ENCODE peak calls at places on chromosomes 5 and 9, in eight cellular contexts. One of them, this sample, is unnamed.

GRCh38 chr9:93111371-93112115 is 15.5 kb downstream of the CARD19 start:
- DNase-seq in SK-N-SH: no peak
- DNase-seq in GM12878: no peak
- DNase-seq in GM23338: no peak
- DNase-seq in HL-60: peak; percentile 93
- DNase-seq in A549: no peak
- DNase-seq in HepG2: peak; percentile 39
- DNase-seq in HCT116: no peak
- DNase-seq in this sample: no peak

GRCh38 chr9:114053246-114054005 is 24.7 kb downstream of the AMBP start:
- DNase-seq in HepG2: no peak
- DNase-seq in HL-60: no peak
- DNase-seq in GM23338: no peak
- DNase-seq in HCT116: no peak
- DNase-seq in GM12878: no peak
- DNase-seq in SK-N-SH: no peak
- DNase-seq in A549: no peak
- DNase-seq in this sample: no peak

GRCh38 chr9:124779368-124780059 is 2.6 kb downstream of the OLFML2A start:
- DNase-seq in A549: peak; percentile 89
- DNase-seq in HCT116: no peak
- DNase-seq in HL-60: no peak
- DNase-seq in HepG2: peak; percentile 74
- DNase-seq in SK-N-SH: no peak
- DNase-seq in GM12878: no peak
- DNase-seq in GM23338: peak; percentile 84
- DNase-seq in this sample: no peak

GRCh38 chr9:110308504-110309109 is 29.1 kb downstream of the TXNDC8 start:
- DNase-seq in SK-N-SH: no peak
- DNase-seq in HCT116: no peak
- DNase-seq in HepG2: peak; percentile 16
- DNase-seq in GM23338: no peak
- DNase-seq in A549: no peak
- DNase-seq in HL-60: no peak
- DNase-seq in GM12878: no peak
- DNase-seq in this sample: no peak

GRCh38 chr5:129074903-129075302 is 19.6 kb upstream of the ISOC1 start:
- DNase-seq in HL-60: no peak
- DNase-seq in A549: no peak
- DNase-seq in SK-N-SH: no peak
- DNase-seq in GM23338: no peak
- DNase-seq in HCT116: no peak
- DNase-seq in HepG2: no peak
- DNase-seq in GM12878: no peak
- DNase-seq in this sample: no peak

GRCh38 chr5:14171621-14172020 is 28.5 kb downstream of the TRIO start:
- DNase-seq in HL-60: peak; percentile 71
- DNase-seq in GM12878: no peak
- DNase-seq in SK-N-SH: no peak
- DNase-seq in A549: no peak
- DNase-seq in HepG2: peak; percentile 43
- DNase-seq in GM23338: no peak
- DNase-seq in HCT116: no peak
- DNase-seq in this sample: no peak

GRCh38 chr5:168023190-168023589 is 268.3 kb upstream of the WWC1 start:
- DNase-seq in A549: no peak
- DNase-seq in HepG2: no peak
- DNase-seq in HCT116: no peak
- DNase-seq in GM23338: no peak
- DNase-seq in SK-N-SH: peak; percentile 87
- DNase-seq in HL-60: no peak
- DNase-seq in GM12878: no peak
- DNase-seq in this sample: no peak

GRCh38 chr5:131109540-131110255 is 55.4 kb downstream of the HINT1 start:
- DNase-seq in HCT116: peak; percentile 35
- DNase-seq in SK-N-SH: peak; percentile 46
- DNase-seq in HL-60: peak; percentile 18
- DNase-seq in HepG2: peak; percentile 17
- DNase-seq in A549: peak; percentile 46
- DNase-seq in GM12878: peak; percentile 12
- DNase-seq in GM23338: peak; percentile 56
- DNase-seq in this sample: peak; percentile 17

GRCh38 chr5:132776077-132776931 is 735 bp downstream of the SEPTIN8 start:
- DNase-seq in A549: peak; percentile 48
- DNase-seq in HepG2: peak; percentile 19
- DNase-seq in HCT116: no peak
- DNase-seq in GM12878: no peak
- DNase-seq in HL-60: no peak
- DNase-seq in SK-N-SH: peak; percentile 88
- DNase-seq in GM23338: peak; percentile 54
- DNase-seq in this sample: no peak

GRCh38 chr9:109064963-109065701 is 51.8 kb upstream of the CTNNAL1 start:
- DNase-seq in A549: peak; percentile 21
- DNase-seq in SK-N-SH: no peak
- DNase-seq in HL-60: no peak
- DNase-seq in HCT116: peak; percentile 6
- DNase-seq in GM23338: no peak
- DNase-seq in HepG2: no peak
- DNase-seq in GM12878: no peak
- DNase-seq in this sample: no peak

GRCh38 chr5:39266442-39266841 is 47.1 kb upstream of the FYB1 start:
- DNase-seq in A549: no peak
- DNase-seq in HCT116: no peak
- DNase-seq in GM23338: no peak
- DNase-seq in HL-60: peak; percentile 50
- DNase-seq in SK-N-SH: no peak
- DNase-seq in GM12878: no peak
- DNase-seq in HepG2: no peak
- DNase-seq in this sample: no peak

GRCh38 chr9:129052592-129052991 is 16.2 kb downstream of the MIGA2 start:
- DNase-seq in HL-60: no peak
- DNase-seq in A549: no peak
- DNase-seq in GM23338: no peak
- DNase-seq in HepG2: no peak
- DNase-seq in HCT116: peak; percentile 72
- DNase-seq in SK-N-SH: no peak
- DNase-seq in GM12878: no peak
- DNase-seq in this sample: no peak

GRCh38 chr5:88695232-88695631 is 187.8 kb downstream of the MEF2C start:
- DNase-seq in HepG2: no peak
- DNase-seq in SK-N-SH: no peak
- DNase-seq in HL-60: no peak
- DNase-seq in GM12878: no peak
- DNase-seq in A549: no peak
- DNase-seq in HCT116: no peak
- DNase-seq in GM23338: no peak
- DNase-seq in this sample: no peak

GRCh38 chr5:88691945-88692868 is 190.8 kb downstream of the MEF2C start:
- DNase-seq in GM12878: no peak
- DNase-seq in HepG2: no peak
- DNase-seq in GM23338: no peak
- DNase-seq in HL-60: no peak
- DNase-seq in A549: no peak
- DNase-seq in SK-N-SH: no peak
- DNase-seq in HCT116: no peak
- DNase-seq in this sample: no peak

GRCh38 chr5:88694087-88694703 is 188.8 kb downstream of the MEF2C start:
- DNase-seq in A549: no peak
- DNase-seq in GM12878: no peak
- DNase-seq in GM23338: no peak
- DNase-seq in SK-N-SH: no peak
- DNase-seq in HepG2: no peak
- DNase-seq in HL-60: no peak
- DNase-seq in HCT116: no peak
- DNase-seq in this sample: no peak

GRCh38 chr5:88690619-88691560 is 192.1 kb downstream of the MEF2C start:
- DNase-seq in HL-60: peak; percentile 45
- DNase-seq in HCT116: peak; percentile 44
- DNase-seq in GM23338: peak; percentile 82
- DNase-seq in GM12878: no peak
- DNase-seq in HepG2: peak; percentile 7
- DNase-seq in A549: peak; percentile 59
- DNase-seq in SK-N-SH: peak; percentile 81
- DNase-seq in this sample: no peak

GRCh38 chr5:88692979-88693932 is 189.7 kb downstream of the MEF2C start:
- DNase-seq in HepG2: no peak
- DNase-seq in GM12878: no peak
- DNase-seq in SK-N-SH: no peak
- DNase-seq in HCT116: no peak
- DNase-seq in HL-60: no peak
- DNase-seq in A549: no peak
- DNase-seq in GM23338: peak; percentile 85
- DNase-seq in this sample: no peak
- TF ChIP-seq CTCF in HepG2: no peak
- TF ChIP-seq CTCF in GM12878: peak; percentile 27
- TF ChIP-seq CTCF in SK-N-SH: peak; percentile 15
- TF ChIP-seq CTCF in HCT116: no peak
- TF ChIP-seq CTCF in HL-60: no peak
- TF ChIP-seq CTCF in A549: no peak
- TF ChIP-seq CTCF in GM23338: peak; percentile 48
- TF ChIP-seq CTCF in this sample: no peak

GRCh38 chr5:160230686-160231527 is 1.6 kb downstream of the FABP6 start:
- DNase-seq in A549: no peak
- DNase-seq in GM23338: no peak
- DNase-seq in GM12878: peak; percentile 74
- DNase-seq in HL-60: no peak
- DNase-seq in HCT116: no peak
- DNase-seq in HepG2: no peak
- DNase-seq in SK-N-SH: no peak
- DNase-seq in this sample: no peak
- H3K27ac ChIP-seq in A549: no peak overlapping the region
- H3K27ac ChIP-seq in GM23338: no peak overlapping the region
- H3K27ac ChIP-seq in GM12878: peak overlapping the region; percentile 77
- H3K27ac ChIP-seq in HL-60: no peak overlapping the region
- H3K27ac ChIP-seq in HCT116: no peak overlapping the region
- H3K27ac ChIP-seq in HepG2: no peak overlapping the region
- H3K27ac ChIP-seq in SK-N-SH: no peak overlapping the region
- H3K27ac ChIP-seq in this sample: no peak overlapping the region

GRCh38 chr9:31996331-31996730 is 388.1 kb upstream of the ACO1 start:
- DNase-seq in GM12878: no peak
- DNase-seq in SK-N-SH: no peak
- DNase-seq in HepG2: peak; percentile 15
- DNase-seq in A549: no peak
- DNase-seq in GM23338: peak; percentile 51
- DNase-seq in HCT116: peak; percentile 4
- DNase-seq in HL-60: no peak
- DNase-seq in this sample: no peak
- TF ChIP-seq REST in GM12878: no peak
- TF ChIP-seq REST in SK-N-SH: no peak
- TF ChIP-seq REST in HepG2: no peak
- TF ChIP-seq REST in A549: no peak
- TF ChIP-seq REST in GM23338: no peak
- TF ChIP-seq REST in HCT116: no peak
- TF ChIP-seq REST in HL-60: no peak
- TF ChIP-seq REST in this sample: no peak

GRCh38 chr5:350355-350754 is 28.8 kb downstream of the AHRR start:
- DNase-seq in GM12878: no peak
- DNase-seq in GM23338: peak; percentile 82
- DNase-seq in HCT116: peak; percentile 13
- DNase-seq in HepG2: peak; percentile 9
- DNase-seq in SK-N-SH: peak; percentile 42
- DNase-seq in A549: no peak
- DNase-seq in HL-60: no peak
- DNase-seq in this sample: no peak
- TF ChIP-seq CTCF in GM12878: no peak
- TF ChIP-seq CTCF in GM23338: peak; percentile 70
- TF ChIP-seq CTCF in HCT116: peak; percentile 63
- TF ChIP-seq CTCF in HepG2: peak; percentile 34
- TF ChIP-seq CTCF in SK-N-SH: peak; percentile 7
- TF ChIP-seq CTCF in A549: no peak
- TF ChIP-seq CTCF in HL-60: no peak
- TF ChIP-seq CTCF in this sample: no peak

GRCh38 chr5:147554285-147554817 is 44.5 kb upstream of the DPYSL3 start:
- DNase-seq in GM12878: no peak
- DNase-seq in A549: no peak
- DNase-seq in GM23338: no peak
- DNase-seq in HepG2: no peak
- DNase-seq in HCT116: no peak
- DNase-seq in SK-N-SH: peak; percentile 41
- DNase-seq in HL-60: no peak
- DNase-seq in this sample: no peak
- H3K27ac ChIP-seq in GM12878: no peak overlapping the region
- H3K27ac ChIP-seq in A549: peak overlapping the region; percentile 15
- H3K27ac ChIP-seq in GM23338: no peak overlapping the region
- H3K27ac ChIP-seq in HepG2: no peak overlapping the region
- H3K27ac ChIP-seq in HCT116: no peak overlapping the region
- H3K27ac ChIP-seq in SK-N-SH: peak overlapping the region; percentile 90
- H3K27ac ChIP-seq in HL-60: no peak overlapping the region
- H3K27ac ChIP-seq in this sample: no peak overlapping the region

GRCh38 chr5:164650427-164650826 is 1145.0 kb downstream of the MAT2B start:
- DNase-seq in GM12878: no peak
- DNase-seq in GM23338: no peak
- DNase-seq in HCT116: no peak
- DNase-seq in A549: no peak
- DNase-seq in HepG2: no peak
- DNase-seq in HL-60: no peak
- DNase-seq in SK-N-SH: no peak
- DNase-seq in this sample: no peak
- TF ChIP-seq REST in GM12878: no peak
- TF ChIP-seq REST in GM23338: no peak
- TF ChIP-seq REST in HCT116: no peak
- TF ChIP-seq REST in A549: no peak
- TF ChIP-seq REST in HepG2: no peak
- TF ChIP-seq REST in HL-60: no peak
- TF ChIP-seq REST in SK-N-SH: no peak
- TF ChIP-seq REST in this sample: no peak

GRCh38 chr5:178417391-178417811 is 172.8 kb downstream of the COL23A1 start:
- DNase-seq in HepG2: no peak
- DNase-seq in HCT116: no peak
- DNase-seq in GM12878: no peak
- DNase-seq in HL-60: no peak
- DNase-seq in GM23338: peak; percentile 44
- DNase-seq in A549: no peak
- DNase-seq in SK-N-SH: peak; percentile 65
- DNase-seq in this sample: no peak
- TF ChIP-seq CTCF in HepG2: no peak
- TF ChIP-seq CTCF in HCT116: no peak
- TF ChIP-seq CTCF in GM12878: no peak
- TF ChIP-seq CTCF in HL-60: no peak
- TF ChIP-seq CTCF in GM23338: peak; percentile 24
- TF ChIP-seq CTCF in A549: no peak
- TF ChIP-seq CTCF in SK-N-SH: no peak
- TF ChIP-seq CTCF in this sample: no peak

GRCh38 chr5:44426944-44427343 is 37.7 kb upstream of the FGF10 start:
- DNase-seq in A549: no peak
- DNase-seq in SK-N-SH: no peak
- DNase-seq in GM23338: no peak
- DNase-seq in HCT116: no peak
- DNase-seq in HL-60: no peak
- DNase-seq in HepG2: no peak
- DNase-seq in GM12878: no peak
- DNase-seq in this sample: no peak
- H3K27ac ChIP-seq in A549: no peak overlapping the region
- H3K27ac ChIP-seq in SK-N-SH: no peak overlapping the region
- H3K27ac ChIP-seq in GM23338: no peak overlapping the region
- H3K27ac ChIP-seq in HCT116: no peak overlapping the region
- H3K27ac ChIP-seq in HL-60: no peak overlapping the region
- H3K27ac ChIP-seq in HepG2: no peak overlapping the region
- H3K27ac ChIP-seq in GM12878: no peak overlapping the region
- H3K27ac ChIP-seq in this sample: no peak overlapping the region